ENCODE peak calls at places on chromosomes 11 and 22, in eight cellular contexts. One of them, this sample, is unnamed.
A peak's percentile ranks its signal among the peaks of the same experiment; 100 is the strongest.

GRCh38 chr11:123357353-123357989 is 72.6 kb upstream of the GRAMD1B start:
- DNase-seq in A549: no peak
- DNase-seq in ovary: no peak
- DNase-seq in SK-N-SH: no peak
- DNase-seq in sigmoid colon: no peak
- DNase-seq in transverse colon: no peak
- DNase-seq in tibial nerve: no peak
- DNase-seq in HepG2: no peak
- DNase-seq in this sample: no peak

GRCh38 chr11:4539603-4540219 is 5.3 kb upstream of the OR52M1 start:
- DNase-seq in A549: peak; percentile 43
- DNase-seq in ovary: peak; percentile 79
- DNase-seq in SK-N-SH: peak; percentile 18
- DNase-seq in sigmoid colon: no peak
- DNase-seq in transverse colon: peak; percentile 59
- DNase-seq in tibial nerve: peak; percentile 78
- DNase-seq in HepG2: peak; percentile 18
- DNase-seq in this sample: no peak

GRCh38 chr22:20989323-20990138 is 7.4 kb downstream of the LZTR1 start:
- DNase-seq in A549: no peak
- DNase-seq in ovary: no peak
- DNase-seq in SK-N-SH: no peak
- DNase-seq in sigmoid colon: no peak
- DNase-seq in transverse colon: no peak
- DNase-seq in tibial nerve: no peak
- DNase-seq in HepG2: no peak
- DNase-seq in this sample: no peak

GRCh38 chr11:72738199-72739141 is 13.7 kb downstream of the ARAP1 start:
- DNase-seq in A549: no peak
- DNase-seq in ovary: no peak
- DNase-seq in SK-N-SH: no peak
- DNase-seq in sigmoid colon: peak; percentile 75
- DNase-seq in transverse colon: no peak
- DNase-seq in tibial nerve: peak; percentile 41
- DNase-seq in HepG2: no peak
- DNase-seq in this sample: peak; percentile 94

GRCh38 chr22:20793386-20794131 is 19.6 kb downstream of the SERPIND1 start:
- DNase-seq in A549: no peak
- DNase-seq in ovary: no peak
- DNase-seq in SK-N-SH: no peak
- DNase-seq in sigmoid colon: no peak
- DNase-seq in transverse colon: no peak
- DNase-seq in tibial nerve: no peak
- DNase-seq in HepG2: no peak
- DNase-seq in this sample: no peak

GRCh38 chr11:3184732-3185347 is 19.7 kb upstream of the OSBPL5 start:
- DNase-seq in A549: no peak
- DNase-seq in ovary: no peak
- DNase-seq in SK-N-SH: no peak
- DNase-seq in sigmoid colon: no peak
- DNase-seq in transverse colon: no peak
- DNase-seq in tibial nerve: no peak
- DNase-seq in HepG2: no peak
- DNase-seq in this sample: no peak

GRCh38 chr11:115170133-115170815 is 333.9 kb downstream of the CADM1 start:
- DNase-seq in A549: no peak
- DNase-seq in ovary: peak; percentile 33
- DNase-seq in SK-N-SH: peak; percentile 47
- DNase-seq in sigmoid colon: no peak
- DNase-seq in transverse colon: peak; percentile 37
- DNase-seq in tibial nerve: peak; percentile 37
- DNase-seq in HepG2: peak; percentile 18
- DNase-seq in this sample: no peak

GRCh38 chr11:45658292-45658991 is 7.0 kb downstream of the CHST1 start:
- DNase-seq in A549: no peak
- DNase-seq in ovary: peak; percentile 88
- DNase-seq in SK-N-SH: no peak
- DNase-seq in sigmoid colon: peak; percentile 90
- DNase-seq in transverse colon: peak; percentile 44
- DNase-seq in tibial nerve: no peak
- DNase-seq in HepG2: peak; percentile 10
- DNase-seq in this sample: peak; percentile 61

GRCh38 chr11:813440-814096 is 3.8 kb downstream of the RPLP2 start:
- DNase-seq in A549: no peak
- DNase-seq in ovary: no peak
- DNase-seq in SK-N-SH: no peak
- DNase-seq in sigmoid colon: no peak
- DNase-seq in transverse colon: no peak
- DNase-seq in tibial nerve: no peak
- DNase-seq in HepG2: no peak
- DNase-seq in this sample: no peak

GRCh38 chr11:102283088-102283487 is 34.2 kb upstream of the BIRC3 start:
- DNase-seq in A549: no peak
- DNase-seq in ovary: no peak
- DNase-seq in SK-N-SH: no peak
- DNase-seq in sigmoid colon: no peak
- DNase-seq in transverse colon: no peak
- DNase-seq in tibial nerve: no peak
- DNase-seq in HepG2: no peak
- DNase-seq in this sample: no peak

GRCh38 chr22:17994424-17995108 is 29.8 kb downstream of the MICAL3 start:
- DNase-seq in A549: no peak
- DNase-seq in ovary: no peak
- DNase-seq in SK-N-SH: no peak
- DNase-seq in sigmoid colon: peak; percentile 14
- DNase-seq in transverse colon: no peak
- DNase-seq in tibial nerve: no peak
- DNase-seq in HepG2: no peak
- DNase-seq in this sample: no peak

GRCh38 chr22:38082986-38083710 is 836 bp downstream of the SLC16A8 start:
- DNase-seq in A549: no peak
- DNase-seq in ovary: no peak
- DNase-seq in SK-N-SH: no peak
- DNase-seq in sigmoid colon: no peak
- DNase-seq in transverse colon: no peak
- DNase-seq in tibial nerve: no peak
- DNase-seq in HepG2: no peak
- DNase-seq in this sample: no peak

GRCh38 chr11:68312117-68312779 is at the start of gene LRP5:
- DNase-seq in A549: no peak
- DNase-seq in ovary: peak; percentile 52
- DNase-seq in SK-N-SH: peak; percentile 94
- DNase-seq in sigmoid colon: peak; percentile 69
- DNase-seq in transverse colon: peak; percentile 59
- DNase-seq in tibial nerve: no peak
- DNase-seq in HepG2: no peak
- DNase-seq in this sample: peak; percentile 90

GRCh38 chr11:32071811-32072210 is 19.1 kb upstream of the RCN1 start:
- DNase-seq in A549: peak; percentile 40
- DNase-seq in ovary: no peak
- DNase-seq in SK-N-SH: peak; percentile 23
- DNase-seq in sigmoid colon: no peak
- DNase-seq in transverse colon: no peak
- DNase-seq in tibial nerve: no peak
- DNase-seq in HepG2: peak; percentile 11
- DNase-seq in this sample: peak; percentile 50

GRCh38 chr11:1402776-1403620 is 13.3 kb downstream of the BRSK2 start:
- DNase-seq in A549: no peak
- DNase-seq in ovary: no peak
- DNase-seq in SK-N-SH: no peak
- DNase-seq in sigmoid colon: no peak
- DNase-seq in transverse colon: no peak
- DNase-seq in tibial nerve: no peak
- DNase-seq in HepG2: no peak
- DNase-seq in this sample: no peak

GRCh38 chr11:16982256-16982671 is 31.9 kb downstream of the PLEKHA7 start:
- DNase-seq in A549: no peak
- DNase-seq in ovary: no peak
- DNase-seq in SK-N-SH: no peak
- DNase-seq in sigmoid colon: no peak
- DNase-seq in transverse colon: no peak
- DNase-seq in tibial nerve: no peak
- DNase-seq in HepG2: peak; percentile 71
- DNase-seq in this sample: no peak

GRCh38 chr11:96213500-96213899 is 129.5 kb downstream of the MAML2 start:
- DNase-seq in A549: no peak
- DNase-seq in ovary: no peak
- DNase-seq in SK-N-SH: no peak
- DNase-seq in sigmoid colon: no peak
- DNase-seq in transverse colon: no peak
- DNase-seq in tibial nerve: no peak
- DNase-seq in HepG2: no peak
- DNase-seq in this sample: no peak
- H3K4me1 ChIP-seq in A549: peaks cover 48% of the 10 kb centered on the region
- H3K4me1 ChIP-seq in ovary: peaks cover 7% of the 10 kb centered on the region
- H3K4me1 ChIP-seq in SK-N-SH: no peaks in the 10 kb centered on the region
- H3K4me1 ChIP-seq in sigmoid colon: peaks cover 37% of the 10 kb centered on the region
- H3K4me1 ChIP-seq in transverse colon: peaks cover 76% of the 10 kb centered on the region
- H3K4me1 ChIP-seq in tibial nerve: peaks cover 58% of the 10 kb centered on the region
- H3K4me1 ChIP-seq in HepG2: peaks cover 57% of the 10 kb centered on the region
- H3K4me1 ChIP-seq in this sample: peaks cover 66% of the 10 kb centered on the region

GRCh38 chr11:119340335-119341221 is at the start of gene C1QTNF5:
- DNase-seq in A549: no peak
- DNase-seq in ovary: peak; percentile 82
- DNase-seq in SK-N-SH: peak; percentile 83
- DNase-seq in sigmoid colon: peak; percentile 96
- DNase-seq in transverse colon: peak; percentile 70
- DNase-seq in tibial nerve: peak; percentile 92
- DNase-seq in HepG2: no peak
- DNase-seq in this sample: peak; percentile 87

GRCh38 chr11:119339581-119340334 is 925 bp downstream of the C1QTNF5 start:
- DNase-seq in A549: no peak
- DNase-seq in ovary: peak; percentile 74
- DNase-seq in SK-N-SH: peak; percentile 95
- DNase-seq in sigmoid colon: peak; percentile 88
- DNase-seq in transverse colon: peak; percentile 68
- DNase-seq in tibial nerve: peak; percentile 40
- DNase-seq in HepG2: peak; percentile 28
- DNase-seq in this sample: peak; percentile 70

GRCh38 chr11:119337581-119338317 is 2.9 kb downstream of the C1QTNF5 start:
- DNase-seq in A549: no peak
- DNase-seq in ovary: no peak
- DNase-seq in SK-N-SH: peak; percentile 74
- DNase-seq in sigmoid colon: peak; percentile 75
- DNase-seq in transverse colon: no peak
- DNase-seq in tibial nerve: no peak
- DNase-seq in HepG2: no peak
- DNase-seq in this sample: no peak

GRCh38 chr11:119338318-119338890 is 2.3 kb downstream of the C1QTNF5 start:
- DNase-seq in A549: peak; percentile 82
- DNase-seq in ovary: peak; percentile 79
- DNase-seq in SK-N-SH: peak; percentile 90
- DNase-seq in sigmoid colon: peak; percentile 88
- DNase-seq in transverse colon: peak; percentile 76
- DNase-seq in tibial nerve: peak; percentile 79
- DNase-seq in HepG2: peak; percentile 57
- DNase-seq in this sample: no peak

DNA sequence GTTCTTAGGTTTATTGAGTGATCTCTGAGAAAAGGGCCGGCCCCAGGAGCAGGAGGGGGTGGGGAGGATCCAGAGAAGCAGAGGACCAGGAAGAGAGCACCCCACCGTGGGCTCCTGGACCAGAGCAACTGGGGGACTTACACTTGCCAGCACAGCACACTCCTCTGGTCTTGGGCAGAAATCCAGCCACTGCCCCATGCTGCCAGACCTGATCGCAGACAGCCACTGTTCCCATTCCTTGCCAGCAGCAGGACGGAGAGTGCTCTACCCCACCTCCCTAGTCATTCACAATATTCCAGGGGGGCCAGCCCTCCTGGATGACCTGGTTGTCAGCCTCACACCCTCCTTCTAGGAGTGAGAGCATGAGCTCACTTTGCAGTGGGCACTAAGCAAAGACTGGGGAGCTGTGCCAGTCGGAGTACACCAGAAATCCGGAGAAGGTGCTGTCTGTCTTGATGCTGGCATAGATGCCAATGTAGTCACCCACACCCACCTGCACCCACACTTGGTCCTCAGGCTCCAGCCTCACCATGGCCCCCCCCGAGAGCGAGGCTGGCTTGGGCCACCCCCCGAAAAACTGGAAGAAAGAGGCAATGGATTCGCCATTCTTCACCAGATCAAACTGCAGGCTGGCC is 1.6 kb downstream of the C1QTNF5 start:
- DNase-seq in A549: no peak
- DNase-seq in ovary: no peak
- DNase-seq in SK-N-SH: no peak
- DNase-seq in sigmoid colon: no peak
- DNase-seq in transverse colon: no peak
- DNase-seq in tibial nerve: no peak
- DNase-seq in HepG2: no peak
- DNase-seq in this sample: no peak
- TF ChIP-seq EP300 in A549: no peak
- TF ChIP-seq EP300 in ovary: no peak
- TF ChIP-seq EP300 in SK-N-SH: no peak
- TF ChIP-seq EP300 in sigmoid colon: no peak
- TF ChIP-seq EP300 in transverse colon: no peak
- TF ChIP-seq EP300 in tibial nerve: no peak
- TF ChIP-seq EP300 in HepG2: no peak
- TF ChIP-seq EP300 in this sample: no peak

DNA sequence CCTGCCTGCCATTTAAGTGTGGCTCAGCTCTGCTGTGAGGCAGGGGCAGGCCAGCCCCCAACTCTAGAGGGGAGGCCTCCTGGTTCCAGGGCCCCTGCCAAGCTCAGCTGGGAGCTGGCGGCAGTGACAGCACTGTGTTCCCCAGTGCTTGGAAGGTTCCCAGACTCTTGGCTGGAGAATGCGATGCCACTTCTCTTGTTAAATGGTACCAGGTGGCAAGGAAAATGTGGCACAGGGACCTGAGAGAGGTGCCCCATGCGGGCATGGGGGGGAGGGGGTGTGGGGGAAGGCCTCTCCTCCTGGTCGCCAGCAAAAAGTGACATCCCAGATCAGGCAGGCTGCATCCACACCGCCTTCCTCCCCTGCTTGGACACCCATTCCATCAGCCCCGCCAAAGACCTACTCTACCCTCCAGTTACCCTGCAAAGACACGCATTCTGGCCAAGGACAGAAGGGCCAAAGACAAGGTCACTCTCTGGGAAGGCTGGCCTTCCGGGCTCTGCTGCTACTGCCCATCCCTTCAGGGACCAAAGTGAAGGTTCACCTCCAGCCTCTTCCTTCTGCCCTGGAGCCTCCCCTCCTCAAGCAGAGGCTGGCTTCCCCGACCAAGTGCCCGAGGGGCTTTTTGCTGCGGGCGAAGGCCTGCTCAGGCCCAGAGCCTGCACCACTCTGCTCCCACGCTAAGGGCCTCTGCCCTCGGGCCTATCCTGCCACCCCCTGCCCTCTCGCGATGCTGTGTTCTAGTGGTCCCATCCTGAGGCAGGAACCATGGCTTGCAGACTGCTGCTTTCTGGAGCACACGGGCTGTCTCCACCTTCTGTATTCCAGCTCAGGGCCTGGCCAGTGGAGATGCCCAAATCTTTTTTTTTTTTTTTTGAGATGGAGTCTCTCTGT is 8.7 kb upstream of the TNFRSF13C start:
- DNase-seq in A549: no peak
- DNase-seq in ovary: no peak
- DNase-seq in SK-N-SH: no peak
- DNase-seq in sigmoid colon: no peak
- DNase-seq in transverse colon: no peak
- DNase-seq in tibial nerve: no peak
- DNase-seq in HepG2: no peak
- DNase-seq in this sample: no peak
- H3K4me1 ChIP-seq in A549: peaks cover 4% of the 10 kb centered on the region
- H3K4me1 ChIP-seq in ovary: no peaks in the 10 kb centered on the region
- H3K4me1 ChIP-seq in SK-N-SH: peaks cover 5% of the 10 kb centered on the region
- H3K4me1 ChIP-seq in sigmoid colon: peaks cover 11% of the 10 kb centered on the region
- H3K4me1 ChIP-seq in transverse colon: peaks cover 10% of the 10 kb centered on the region
- H3K4me1 ChIP-seq in tibial nerve: peaks cover 16% of the 10 kb centered on the region
- H3K4me1 ChIP-seq in HepG2: no peaks in the 10 kb centered on the region
- H3K4me1 ChIP-seq in this sample: no peaks in the 10 kb centered on the region

GRCh38 chr11:130877532-130877931 is 38.7 kb downstream of the SNX19 start:
- DNase-seq in A549: no peak
- DNase-seq in ovary: no peak
- DNase-seq in SK-N-SH: no peak
- DNase-seq in sigmoid colon: no peak
- DNase-seq in transverse colon: no peak
- DNase-seq in tibial nerve: no peak
- DNase-seq in HepG2: no peak
- DNase-seq in this sample: no peak
- TF ChIP-seq EP300 in A549: no peak
- TF ChIP-seq EP300 in ovary: no peak
- TF ChIP-seq EP300 in SK-N-SH: no peak
- TF ChIP-seq EP300 in sigmoid colon: no peak
- TF ChIP-seq EP300 in transverse colon: no peak
- TF ChIP-seq EP300 in tibial nerve: no peak
- TF ChIP-seq EP300 in HepG2: no peak
- TF ChIP-seq EP300 in this sample: no peak

This sample was measured in upper lobe of left lung.